ENCODE peak calls at places on chromosomes 16 and 17, in five cellular contexts. N is neural crest cell; C is effector CD4-positive, alpha-beta T cell; M is HFF-Myc; I is stimulated activated CD4-positive, alpha-beta T cell treated with anti-CD3 and anti-CD28 coated beads, Interleukin-15, amount 100 ng/mL, for 48 hours. J is an unnamed sample.

GRCh38 chr17:82134101-82134500 is 36.1 kb upstream of the FASN start:
- DNase-seq in I (no peak), C (no peak), N (no peak), M (no peak), J (no peak)

GRCh38 chr17:50110591-50111349 is 15.6 kb downstream of the PDK2 start:
- DNase-seq in M (no peak), N (no peak), C (no peak), I (no peak), J (no peak)

GRCh38 chr17:77316191-77316641 is 175.4 kb downstream of the SEC14L1 start:
- DNase-seq in M (no peak), I (no peak), N (no peak), C (no peak), J (no peak)

GRCh38 chr17:34118564-34118963 is 136.5 kb upstream of the CCL2 start:
- DNase-seq in C (no peak), M (no peak), N (no peak), I (no peak), J (no peak)

GRCh38 chr17:9434502-9435113 is 141.0 kb downstream of the STX8 start:
- DNase-seq in N (no peak), C (no peak), M (no peak), I (no peak), J (no peak)

GRCh38 chr16:86821933-86822332 is 243.6 kb downstream of the FOXL1 start:
- DNase-seq in M (no peak), C (no peak), N (no peak), I (no peak), J (no peak)

GRCh38 chr16:57810197-57811024 is 8.1 kb upstream of the KIFC3 start:
- DNase-seq in I (peak; percentile 56), C (peak; percentile 52), M (no peak), N (no peak), J (peak; percentile 63)

GRCh38 chr17:72426948-72427760 is 306.3 kb downstream of the SOX9 start:
- DNase-seq in C (no peak), M (no peak), I (no peak), N (no peak), J (no peak)